ENCODE peak calls at places on chromosomes 13 and 19, in four cellular contexts. D, Z, C and O are unnamed samples.

GRCh38 chr19:38233740-38234251 is 9.8 kb upstream of the DPF1 start:
- DNase-seq in D (peak), Z (peak), C (peak), O (peak)

GRCh38 chr13:105410602-105411001 is 1124.9 kb downstream of the EFNB2 start:
- DNase-seq in D (peak), Z (peak), C (peak), O (peak)

GRCh38 chr13:27496006-27496405 is 45.6 kb upstream of the MTIF3 start:
- DNase-seq in D (no peak), Z (no peak), C (no peak), O (no peak)

GRCh38 chr19:18700501-18701249 is 17.2 kb downstream of the CRTC1 start:
- DNase-seq in D (no peak), Z (no peak), C (peak), O (peak)

GRCh38 chr19:5691205-5691929 is 1.3 kb downstream of the RPL36 start:
- DNase-seq in D (peak), Z (no peak), C (peak), O (no peak)

GRCh38 chr13:40170091-40170490 is 496.4 kb downstream of the FOXO1 start:
- DNase-seq in D (no peak), Z (no peak), C (no peak), O (no peak)

GRCh38 chr13:46278474-46278873 is 66.7 kb downstream of the LRRC63 start:
- DNase-seq in D (no peak), Z (no peak), C (no peak), O (peak)

GRCh38 chr19:13400296-13400695 is 106.0 kb downstream of the CACNA1A start:
- DNase-seq in D (no peak), Z (no peak), C (no peak), O (no peak)

GRCh38 chr19:19192910-19193423 is 909 bp downstream of the RFXANK start:
- DNase-seq in D (no peak), Z (no peak), C (peak), O (no peak)

GRCh38 chr19:38319421-38320258 is at the start of gene KCNK6:
- DNase-seq in D (no peak), Z (no peak), C (no peak), O (peak)

GRCh38 chr13:91228940-91229339 is 118.5 kb upstream of the MIR17HG start:
- DNase-seq in D (no peak), Z (no peak), C (no peak), O (no peak)

GRCh38 chr13:44015808-44016207 is 136.1 kb downstream of the LACC1 start:
- DNase-seq in D (peak), Z (no peak), C (no peak), O (no peak)

GRCh38 chr19:55477905-55478304 is 1.5 kb downstream of the ZNF628 start:
- DNase-seq in D (no peak), Z (no peak), C (no peak), O (no peak)

GRCh38 chr19:14758816-14759215 is 19.5 kb downstream of the ADGRE2 start:
- DNase-seq in D (no peak), Z (no peak), C (no peak), O (peak)

GRCh38 chr19:7868671-7869452 is 5.3 kb downstream of the PRR36 start:
- DNase-seq in D (peak), Z (peak), C (peak), O (peak)

GRCh38 chr19:3266792-3267469 is 42.5 kb downstream of the CELF5 start:
- DNase-seq in D (no peak), Z (no peak), C (no peak), O (no peak)

GRCh38 chr19:2381151-2381822 is 21.2 kb downstream of the TMPRSS9 start:
- DNase-seq in D (no peak), Z (no peak), C (no peak), O (no peak)

GRCh38 chr13:79491715-79492114 is 10.8 kb downstream of the NDFIP2 start:
- DNase-seq in D (peak), Z (no peak), C (no peak), O (no peak)

GRCh38 chr19:45508931-45509691 is 1.8 kb downstream of the VASP start:
- DNase-seq in D (peak), Z (peak), C (peak), O (peak)

GRCh38 chr19:5231857-5232503 is 108.6 kb downstream of the PTPRS start:
- DNase-seq in D (no peak), Z (no peak), C (no peak), O (no peak)

GRCh38 chr13:89455741-89456140 is 1784.6 kb downstream of the SLITRK5 start:
- DNase-seq in D (no peak), Z (no peak), C (no peak), O (no peak)

GRCh38 chr13:26062853-26063444 is 11.1 kb upstream of the SHISA2 start:
- DNase-seq in D (peak), Z (peak), C (no peak), O (no peak)

GRCh38 chr19:58544591-58545285 is 874 bp downstream of the TRIM28 start:
- DNase-seq in D (peak), Z (no peak), C (peak), O (peak)

GRCh38 chr13:23996456-23996855 is 99.2 kb upstream of the C1QTNF9B start:
- DNase-seq in D (no peak), Z (no peak), C (no peak), O (no peak)

GRCh38 chr13:74444161-74444571 is 310.0 kb upstream of the KLF12 start:
- DNase-seq in D (peak), Z (no peak), C (no peak), O (no peak)

GRCh38 chr13:69044629-69045028 is 1063.0 kb upstream of the ATXN8OS start:
- DNase-seq in D (no peak), Z (no peak), C (no peak), O (no peak)

GRCh38 chr19:18775586-18776287 is 15.4 kb downstream of the COMP start:
- DNase-seq in D (no peak), Z (no peak), C (peak), O (no peak)

GRCh38 chr19:42606660-42607351 is 12.1 kb upstream of the CEACAM8 start:
- DNase-seq in D (peak), Z (peak), C (peak), O (peak)

GRCh38 chr13:97809576-97809975 is 143.9 kb upstream of the IPO5 start:
- DNase-seq in D (no peak), Z (no peak), C (no peak), O (no peak)

GRCh38 chr19:41409288-41409687 is 11.7 kb downstream of the BCKDHA start:
- DNase-seq in D (peak), Z (peak), C (no peak), O (no peak)

GRCh38 chr13:101965096-101965495 is 436.8 kb downstream of the FGF14 start:
- DNase-seq in D (no peak), Z (no peak), C (no peak), O (no peak)

GRCh38 chr19:18438331-18439024 is 545 bp upstream of the ISYNA1 start:
- DNase-seq in D (no peak), Z (peak), C (peak), O (peak)

GRCh38 chr13:111502957-111503356 is 182.5 kb downstream of the TEX29 start:
- DNase-seq in D (no peak), Z (no peak), C (no peak), O (no peak)

GRCh38 chr19:35123573-35123972 is 8.0 kb downstream of the FXYD3 start:
- DNase-seq in D (no peak), Z (no peak), C (no peak), O (no peak)

GRCh38 chr19:13604902-13605586 is 98.8 kb upstream of the CACNA1A start:
- DNase-seq in D (no peak), Z (no peak), C (no peak), O (no peak)

DNA sequence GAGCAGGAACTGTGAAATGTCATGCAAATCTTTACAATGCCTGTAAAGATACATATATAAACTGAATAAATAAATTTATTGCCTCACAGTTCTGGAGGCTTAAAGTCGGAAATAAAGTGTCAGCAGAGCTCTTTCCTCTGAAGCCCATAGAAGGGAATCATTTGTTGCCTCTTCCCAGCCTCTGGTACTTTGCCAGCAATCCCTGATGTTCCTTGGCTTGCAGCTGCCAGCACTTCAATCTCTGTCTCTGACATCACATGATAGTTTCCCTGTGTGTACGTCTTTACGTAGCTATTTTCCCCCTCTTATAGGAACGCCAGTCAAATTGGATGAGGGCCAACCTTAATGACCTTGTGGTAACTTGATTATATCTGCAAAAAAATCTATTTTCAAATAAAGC is 251.0 kb downstream of the LIG4 start:
- DNase-seq in D (no peak), Z (no peak), C (no peak), O (no peak)
- TF ChIP-seq HMGXB4 in D (no peak), Z (no peak), C (no peak), O (no peak)

GRCh38 chr13:114070098-114070799 is 62.2 kb downstream of the RASA3 start:
- DNase-seq in D (no peak), Z (no peak), C (no peak), O (no peak)
- TF ChIP-seq HMGXB4 in D (no peak), Z (no peak), C (no peak), O (no peak)

GRCh38 chr13:49259586-49259985 is 11.9 kb downstream of the CDADC1 start:
- DNase-seq in D (no peak), Z (no peak), C (no peak), O (no peak)

GRCh38 chr13:49253310-49253709 is 5.6 kb downstream of the CDADC1 start:
- DNase-seq in D (no peak), Z (no peak), C (no peak), O (no peak)

GRCh38 chr13:49253997-49254396 is 6.3 kb downstream of the CDADC1 start:
- DNase-seq in D (no peak), Z (no peak), C (no peak), O (no peak)

GRCh38 chr13:49258097-49258796 is 10.5 kb downstream of the CDADC1 start:
- DNase-seq in D (no peak), Z (no peak), C (no peak), O (no peak)

GRCh38 chr13:49256841-49257240 is 9.1 kb downstream of the CDADC1 start:
- DNase-seq in D (no peak), Z (no peak), C (no peak), O (no peak)
- TF ChIP-seq HMGXB4 in D (no peak), Z (no peak), C (no peak), O (no peak)

GRCh38 chr13:49241296-49241695 is 6.4 kb upstream of the CDADC1 start:
- DNase-seq in D (no peak), Z (no peak), C (no peak), O (no peak)

GRCh38 chr13:49235856-49236431 is 11.8 kb upstream of the CDADC1 start:
- DNase-seq in D (no peak), Z (no peak), C (no peak), O (no peak)

GRCh38 chr13:49238621-49239020 is 9.1 kb upstream of the CDADC1 start:
- DNase-seq in D (no peak), Z (no peak), C (no peak), O (no peak)

GRCh38 chr13:49234741-49235140 is 13.0 kb upstream of the CDADC1 start:
- DNase-seq in D (no peak), Z (no peak), C (no peak), O (no peak)

GRCh38 chr13:49240017-49240416 is 7.7 kb upstream of the CDADC1 start:
- DNase-seq in D (peak), Z (peak), C (no peak), O (peak)
- TF ChIP-seq HMGXB4 in D (no peak), Z (no peak), C (no peak), O (no peak)

GRCh38 chr13:77543711-77544110 is 8.2 kb downstream of the SCEL start:
- DNase-seq in D (no peak), Z (no peak), C (no peak), O (no peak)

GRCh38 chr13:77548095-77548494 is 12.6 kb downstream of the SCEL start:
- DNase-seq in D (no peak), Z (no peak), C (no peak), O (no peak)

GRCh38 chr13:77544765-77545316 is 9.3 kb downstream of the SCEL start:
- DNase-seq in D (no peak), Z (no peak), C (no peak), O (no peak)

GRCh38 chr13:77545626-77546412 is 10.3 kb downstream of the SCEL start:
- DNase-seq in D (no peak), Z (no peak), C (no peak), O (no peak)

DNA sequence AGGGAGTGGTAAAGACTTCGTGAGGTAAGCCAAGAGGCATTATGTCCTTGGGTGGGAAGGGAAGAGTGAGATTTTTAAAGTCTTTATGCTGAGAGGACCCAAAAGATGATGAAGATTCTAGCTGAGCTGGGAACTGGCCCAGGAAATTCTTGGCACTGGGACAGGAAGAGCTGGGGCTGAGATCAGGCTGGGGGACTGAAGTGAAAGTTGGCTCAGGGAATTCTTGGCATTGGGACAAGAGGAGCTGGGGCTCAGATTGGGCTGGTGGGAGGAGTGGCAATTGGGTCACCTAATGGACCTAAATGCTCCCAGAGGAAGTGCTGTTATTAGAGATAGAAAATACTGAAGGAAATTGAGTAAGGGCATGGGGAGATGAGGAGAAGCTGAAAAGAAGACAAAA is 8.9 kb downstream of the SCEL start:
- DNase-seq in D (no peak), Z (no peak), C (no peak), O (no peak)
- TF ChIP-seq HMGXB4 in D (no peak), Z (no peak), C (no peak), O (no peak)

DNA sequence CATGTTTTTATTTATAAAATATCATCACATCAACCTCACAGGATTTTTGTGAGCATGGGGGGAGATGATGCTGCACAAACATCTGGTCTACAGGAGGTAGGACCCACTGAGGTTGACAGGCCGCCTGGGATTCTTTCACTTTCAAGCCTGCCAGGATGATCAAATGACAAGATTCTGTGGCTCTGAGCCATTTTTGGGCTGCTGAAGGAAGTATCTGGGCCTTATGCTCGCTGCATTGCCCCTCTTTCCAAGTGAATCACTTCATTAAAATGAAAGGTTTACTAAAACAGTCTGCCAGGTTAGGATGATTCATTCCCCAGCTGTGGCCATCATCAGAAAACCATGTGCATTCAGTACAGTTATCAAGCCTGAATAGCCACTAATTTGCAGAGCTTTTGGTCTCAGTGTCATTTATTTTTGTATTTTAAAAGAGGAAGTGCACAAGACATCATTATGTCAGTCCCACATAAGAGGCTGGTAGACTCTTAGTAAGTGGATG is 34.4 kb downstream of the STARD13 start:
- DNase-seq in D (no peak), Z (no peak), C (no peak), O (no peak)
- TF ChIP-seq HMGXB4 in D (no peak), Z (no peak), C (no peak), O (no peak)

GRCh38 chr13:113009743-113010509 is 40.9 kb downstream of the MCF2L start:
- DNase-seq in D (no peak), Z (peak), C (peak), O (no peak)
- TF ChIP-seq HMGXB4 in D (no peak), Z (peak), C (no peak), O (no peak)